ENCODE peak calls at places on chromosomes 1 and 21, in four cellular contexts. N is aorta, K is PC-3, G is adrenal gland. P is an unnamed sample. For H3K36me3, the result is how much of the 10 kb centered on the place peaks cover.

GRCh38 chr1:41840592-41841246 is 78.0 kb downstream of the HIVEP3 start:
- DNase-seq in N (no peak), K (peak), G (no peak), P (no peak)

GRCh38 chr1:92701147-92701546 is 83.8 kb downstream of the EVI5 start:
- DNase-seq in N (no peak), K (no peak), G (no peak), P (no peak)

GRCh38 chr1:94063379-94063778 is 57.6 kb downstream of the ABCA4 start:
- DNase-seq in N (no peak), K (peak), G (peak), P (no peak)

GRCh38 chr1:11749996-11750395 is 12.0 kb upstream of the C1orf167 start:
- DNase-seq in N (no peak), K (no peak), G (no peak), P (no peak)

GRCh38 chr1:198467342-198467741 is 73.1 kb downstream of the ATP6V1G3 start:
- DNase-seq in N (no peak), K (peak), G (no peak), P (no peak)

GRCh38 chr1:22039594-22040347 is 12.7 kb upstream of the CDC42 start:
- DNase-seq in N (peak), K (peak), G (peak), P (peak)

GRCh38 chr1:184810735-184811316 is 56.2 kb upstream of the EDEM3 start:
- DNase-seq in N (no peak), K (no peak), G (no peak), P (no peak)

GRCh38 chr1:246117066-246117791 is 389.9 kb downstream of the SMYD3 start:
- DNase-seq in N (no peak), K (peak), G (peak), P (peak)

GRCh38 chr1:203475012-203475981 is at the start of gene PRELP:
- DNase-seq in N (peak), K (peak), G (no peak), P (no peak)

GRCh38 chr1:9537863-9538668 is 1.2 kb upstream of the SLC25A33 start:
- DNase-seq in N (no peak), K (peak), G (no peak), P (no peak)

GRCh38 chr1:5847013-5847654 is 145.1 kb downstream of the NPHP4 start:
- DNase-seq in N (no peak), K (no peak), G (peak), P (no peak)

GRCh38 chr1:47830021-47830420 is 167.2 kb downstream of the TRABD2B start:
- DNase-seq in N (no peak), K (no peak), G (no peak), P (no peak)

GRCh38 chr1:161706116-161706482 is 930 bp upstream of the FCRLA start:
- DNase-seq in N (no peak), K (no peak), G (no peak), P (no peak)

GRCh38 chr1:115505157-115505571 is 136.6 kb upstream of the VANGL1 start:
- DNase-seq in N (no peak), K (no peak), G (no peak), P (no peak)

GRCh38 chr1:204216236-204216635 is 2.4 kb upstream of the GOLT1A start:
- DNase-seq in N (no peak), K (no peak), G (no peak), P (no peak)

GRCh38 chr1:47568763-47569162 is 130.9 kb downstream of the FOXD2 start:
- DNase-seq in N (no peak), K (no peak), G (no peak), P (peak)

GRCh38 chr1:55138740-55139283 is 76.4 kb downstream of the USP24 start:
- DNase-seq in N (no peak), K (no peak), G (no peak), P (no peak)
- H3K36me3 ChIP-seq in N (under half), K (under half), G (half or more), P (under half)

GRCh38 chr1:45615885-45616284 is 8.0 kb downstream of the CCDC17 start:
- DNase-seq in N (no peak), K (no peak), G (no peak), P (no peak)

GRCh38 chr1:45619149-45619921 is 4.5 kb downstream of the CCDC17 start:
- DNase-seq in N (no peak), K (no peak), G (no peak), P (no peak)

GRCh38 chr1:45620588-45621500 is 3.0 kb downstream of the CCDC17 start:
- DNase-seq in N (no peak), K (no peak), G (no peak), P (no peak)

GRCh38 chr1:45621501-45621836 is 2.4 kb downstream of the CCDC17 start:
- DNase-seq in N (peak), K (no peak), G (no peak), P (no peak)

DNA sequence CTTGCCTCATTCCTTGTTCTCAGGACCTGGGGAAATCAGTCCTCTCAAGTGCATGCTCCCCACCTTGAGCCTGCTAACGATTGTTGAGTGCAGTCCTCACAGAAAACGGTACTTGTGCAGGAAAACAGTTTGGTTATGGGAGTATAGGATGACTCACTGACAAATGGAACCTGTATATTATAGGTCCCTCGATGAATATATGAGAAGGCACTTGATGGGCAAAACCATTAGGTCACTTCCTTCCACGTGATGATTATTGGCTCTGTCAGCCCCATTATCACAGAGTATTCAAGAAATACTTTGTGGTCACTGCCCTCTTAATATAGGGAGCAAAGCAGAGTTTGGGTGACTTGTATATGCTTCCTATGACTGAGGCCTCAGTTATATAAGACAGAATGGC is 6.2 kb downstream of the CCDC17 start:
- DNase-seq in N (no peak), K (peak), G (no peak), P (no peak)
- H3K36me3 ChIP-seq in N (under half), K (half or more), G (under half), P (under half)

GRCh38 chr1:247337250-247337746 is 5.6 kb upstream of the ZNF496 start:
- DNase-seq in N (no peak), K (peak), G (no peak), P (no peak)
- H3K36me3 ChIP-seq in N (under half), K (under half), G (under half), P (under half)

GRCh38 chr21:34528131-34528561 is 16.1 kb upstream of the KCNE1 start:
- DNase-seq in N (no peak), K (no peak), G (no peak), P (no peak)

GRCh38 chr21:34530264-34530663 is 18.3 kb upstream of the KCNE1 start:
- DNase-seq in N (no peak), K (no peak), G (no peak), P (no peak)

GRCh38 chr21:34526236-34526617 is 14.2 kb upstream of the KCNE1 start:
- DNase-seq in N (no peak), K (peak), G (no peak), P (no peak)

GRCh38 chr21:34524671-34525601 is 12.9 kb upstream of the KCNE1 start:
- DNase-seq in N (no peak), K (peak), G (no peak), P (no peak)

DNA sequence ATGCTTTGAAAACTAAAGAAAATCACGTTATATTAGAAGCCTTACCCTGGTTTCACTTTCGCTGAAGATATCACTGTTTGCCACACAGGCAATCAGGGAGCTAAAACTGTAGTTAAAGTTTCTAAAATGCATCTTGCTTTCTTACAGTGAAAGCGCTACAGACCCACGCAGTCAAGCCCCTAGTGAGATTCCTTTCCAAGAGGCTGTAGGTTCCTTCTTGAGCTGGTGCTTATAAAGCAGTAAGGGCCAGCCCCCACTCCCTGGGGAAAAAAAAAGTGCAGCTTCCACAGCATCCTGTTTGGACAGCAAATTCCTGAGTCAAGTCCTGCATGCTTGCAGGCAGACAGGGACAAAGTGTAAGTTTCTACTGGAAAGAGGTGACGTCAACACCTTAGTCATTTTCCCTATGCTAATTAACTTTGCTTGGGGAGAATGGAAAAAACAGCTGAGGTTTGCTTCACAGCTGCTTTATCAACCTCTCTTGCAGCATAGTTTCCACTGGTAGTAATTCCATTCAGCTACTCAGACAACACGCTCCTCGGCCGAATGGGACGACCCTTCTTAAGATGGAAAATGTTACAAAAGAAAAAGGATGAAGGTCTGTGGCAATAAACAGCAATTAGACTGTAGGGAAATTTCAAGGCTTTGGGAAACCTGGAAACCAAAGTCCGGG is 14.7 kb upstream of the KCNE1 start:
- DNase-seq in N (peak), K (peak), G (peak), P (no peak)
- H3K36me3 ChIP-seq in N (under half), K (under half), G (under half), P (under half)

GRCh38 chr1:155013632-155014031 is 11.0 kb downstream of the ZBTB7B start:
- DNase-seq in N (no peak), K (no peak), G (no peak), P (no peak)
- H3K36me3 ChIP-seq in N (under half), K (under half), G (under half), P (under half)

DNA sequence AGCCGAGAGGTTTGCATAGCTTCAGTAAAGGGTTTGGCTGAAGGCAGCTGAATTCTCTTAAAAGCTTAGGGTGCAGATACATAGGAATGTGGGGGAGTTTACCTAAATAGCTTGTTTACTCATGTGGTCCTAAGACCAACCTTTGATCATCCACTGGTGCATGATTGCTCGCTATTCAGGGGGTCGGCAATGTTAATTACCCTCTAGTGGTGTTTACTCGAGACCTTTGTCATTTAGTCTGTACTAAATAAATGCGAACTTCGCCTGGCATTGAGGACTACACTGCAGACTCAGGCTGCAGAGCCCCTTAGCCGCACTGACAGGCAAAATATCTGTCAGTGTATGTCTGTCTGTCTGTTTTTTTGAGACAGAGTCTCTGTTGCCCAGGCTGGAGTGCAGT is 31.8 kb downstream of the TMEM63A start:
- DNase-seq in N (peak), K (no peak), G (no peak), P (no peak)
- H3K36me3 ChIP-seq in N (under half), K (under half), G (under half), P (under half)

DNA sequence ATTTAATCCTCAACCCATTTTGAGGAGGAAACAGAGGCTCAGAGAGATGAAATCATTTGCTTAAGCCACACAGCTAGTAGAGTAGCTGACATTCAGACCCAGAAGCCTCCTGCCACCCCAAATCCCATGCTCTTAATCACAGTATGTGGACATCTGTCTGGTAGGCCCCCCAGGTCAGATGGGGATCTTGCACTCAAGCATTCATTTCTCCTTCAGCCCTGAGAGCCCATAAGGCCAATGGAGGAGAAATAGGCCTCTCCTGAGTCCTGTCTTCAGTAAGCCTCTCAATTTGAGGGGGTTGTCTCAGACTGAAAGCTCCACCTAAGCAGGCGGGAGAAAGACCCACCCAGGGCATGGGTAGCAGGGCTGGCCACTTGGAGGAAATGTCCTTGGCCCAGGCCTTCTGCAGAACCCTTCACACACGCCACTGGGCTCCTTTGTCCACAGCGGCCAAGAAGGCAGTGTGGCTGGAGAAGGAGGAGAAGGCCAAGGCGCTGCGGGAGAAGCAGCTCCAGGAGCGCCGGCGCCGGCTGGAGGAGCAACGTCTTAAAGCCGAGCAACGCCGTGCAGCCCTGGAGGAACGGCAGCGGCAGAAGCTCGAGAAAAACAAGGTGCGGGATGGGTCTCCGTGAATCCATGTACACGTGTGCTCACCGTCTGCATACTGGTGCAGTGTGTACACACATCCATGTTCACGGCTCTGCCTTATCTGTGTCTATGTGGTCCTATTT is 16.2 kb downstream of the MAP7D1 start:
- DNase-seq in N (no peak), K (no peak), G (no peak), P (no peak)
- H3K36me3 ChIP-seq in N (under half), K (under half), G (half or more), P (half or more)

P was measured in CD8-positive, alpha-beta memory T cell.